ENCODE peak calls at places on chromosomes 4 and X, in eight cellular contexts. Z is neural crest cell, Y is tibial artery, S is cardiac muscle cell, J is Calu3, W is fibroblast of lung, E is esophagus muscularis mucosa, Q is fibroblast of the aortic adventitia. G is an unnamed sample.

GRCh38 chrX:120021927-120022326 is 55.6 kb downstream of the RHOXF2B start:
- DNase-seq in Z (no peak), Y (no peak), S (no peak), J (no peak), W (no peak), E (no peak), Q (no peak), G (no peak)

GRCh38 chr4:150006197-150006596 is 72.0 kb upstream of the DCLK2 start:
- DNase-seq in Z (no peak), Y (no peak), S (peak), J (no peak), W (peak), E (no peak), Q (peak), G (no peak)

GRCh38 chrX:11758400-11759171 is 549 bp downstream of the MSL3 start:
- DNase-seq in Z (peak), Y (peak), S (peak), J (peak), W (peak), E (peak), Q (peak), G (peak)

GRCh38 chr4:14529653-14530052 is 472.6 kb upstream of the CPEB2 start:
- DNase-seq in Z (no peak), Y (no peak), S (peak), J (no peak), W (peak), E (no peak), Q (peak), G (no peak)

GRCh38 chr4:168832746-168833575 is 177.1 kb downstream of the CBR4 start:
- DNase-seq in Z (peak), Y (peak), S (no peak), J (peak), W (peak), E (no peak), Q (peak), G (peak)

GRCh38 chr4:40201898-40202297 is 5.1 kb downstream of the RHOH start:
- DNase-seq in Z (no peak), Y (no peak), S (no peak), J (no peak), W (no peak), E (no peak), Q (no peak), G (no peak)

GRCh38 chr4:158255727-158256324 is 45.5 kb downstream of the TMEM144 start:
- DNase-seq in Z (no peak), Y (no peak), S (peak), J (peak), W (peak), E (no peak), Q (peak), G (no peak)

GRCh38 chr4:45701616-45702015 is 422.2 kb downstream of the GABRG1 start:
- DNase-seq in Z (no peak), Y (no peak), S (no peak), J (no peak), W (no peak), E (no peak), Q (no peak), G (no peak)

GRCh38 chr4:37802068-37802666 is 24.3 kb upstream of the PGM2 start:
- DNase-seq in Z (peak), Y (peak), S (peak), J (peak), W (peak), E (no peak), Q (peak), G (no peak)

GRCh38 chr4:119490335-119490734 is 138.3 kb downstream of the PDE5A start:
- DNase-seq in Z (no peak), Y (no peak), S (peak), J (no peak), W (peak), E (no peak), Q (peak), G (no peak)

GRCh38 chr4:108168672-108169562 is at the start of gene LEF1:
- DNase-seq in Z (peak), Y (no peak), S (peak), J (no peak), W (peak), E (no peak), Q (peak), G (peak)

GRCh38 chr4:119550857-119551532 is 77.6 kb downstream of the PDE5A start:
- DNase-seq in Z (peak), Y (no peak), S (no peak), J (no peak), W (peak), E (no peak), Q (peak), G (no peak)

GRCh38 chr4:2891294-2891693 is 47.6 kb downstream of the ADD1 start:
- DNase-seq in Z (no peak), Y (no peak), S (peak), J (no peak), W (peak), E (no peak), Q (peak), G (no peak)

GRCh38 chr4:124060261-124060918 is 652.1 kb downstream of the ANKRD50 start:
- DNase-seq in Z (no peak), Y (peak), S (peak), J (no peak), W (peak), E (peak), Q (peak), G (no peak)

GRCh38 chr4:2798399-2799301 is 5.8 kb downstream of the SH3BP2 start:
- DNase-seq in Z (no peak), Y (peak), S (peak), J (no peak), W (no peak), E (no peak), Q (no peak), G (peak)

GRCh38 chrX:21840199-21840557 is 761 bp downstream of the MBTPS2 start:
- DNase-seq in Z (no peak), Y (no peak), S (peak), J (no peak), W (peak), E (no peak), Q (peak), G (no peak)

GRCh38 chrX:16155586-16155985 is 11.7 kb upstream of the MAGEB17 start:
- DNase-seq in Z (no peak), Y (no peak), S (no peak), J (no peak), W (no peak), E (no peak), Q (no peak), G (no peak)

GRCh38 chrX:15946783-15947550 is 92.4 kb upstream of the AP1S2 start:
- DNase-seq in Z (no peak), Y (no peak), S (peak), J (peak), W (peak), E (no peak), Q (peak), G (no peak)

GRCh38 chr4:126106658-126107057 is 791.9 kb downstream of the FAT4 start:
- DNase-seq in Z (no peak), Y (no peak), S (no peak), J (no peak), W (no peak), E (no peak), Q (no peak), G (no peak)

GRCh38 chr4:118743867-118744266 is 58.7 kb downstream of the METTL14 start:
- DNase-seq in Z (no peak), Y (no peak), S (no peak), J (no peak), W (peak), E (no peak), Q (no peak), G (no peak)

GRCh38 chr4:138438608-138439007 is 196.5 kb upstream of the SLC7A11 start:
- DNase-seq in Z (no peak), Y (no peak), S (no peak), J (no peak), W (peak), E (no peak), Q (peak), G (no peak)

GRCh38 chr4:124202106-124202505 is 510.4 kb downstream of the ANKRD50 start:
- DNase-seq in Z (no peak), Y (no peak), S (peak), J (no peak), W (peak), E (no peak), Q (peak), G (no peak)

GRCh38 chrX:148562846-148563245 is 62.4 kb downstream of the AFF2 start:
- DNase-seq in Z (no peak), Y (no peak), S (no peak), J (no peak), W (no peak), E (no peak), Q (no peak), G (no peak)

GRCh38 chr4:10053635-10054453 is 32.5 kb upstream of the SLC2A9 start:
- DNase-seq in Z (no peak), Y (no peak), S (no peak), J (no peak), W (no peak), E (peak), Q (no peak), G (no peak)

GRCh38 chr4:52984469-52984868 is 122.4 kb downstream of the RASL11B start:
- DNase-seq in Z (no peak), Y (no peak), S (no peak), J (no peak), W (peak), E (no peak), Q (peak), G (no peak)

GRCh38 chrX:39470588-39471155 is 627.1 kb downstream of the BCOR start:
- DNase-seq in Z (no peak), Y (no peak), S (peak), J (no peak), W (peak), E (no peak), Q (peak), G (no peak)

GRCh38 chr4:151417164-151417571 is 8.2 kb downstream of the FHIP1A start:
- DNase-seq in Z (no peak), Y (no peak), S (no peak), J (no peak), W (no peak), E (no peak), Q (peak), G (no peak)
- TF ChIP-seq CTCF in Z (no peak), Y (no peak), S (no peak), J (no peak), W (no peak), E (no peak), Q (no peak), G (no peak)

GRCh38 chr4:94544811-94545210 is 93.1 kb downstream of the PDLIM5 start:
- DNase-seq in Z (no peak), Y (no peak), S (no peak), J (no peak), W (no peak), E (no peak), Q (no peak), G (no peak)
- TF ChIP-seq CTCF in Z (no peak), Y (no peak), S (no peak), J (no peak), W (no peak), E (no peak), Q (no peak), G (no peak)

GRCh38 chrX:109890910-109891502 is 111.9 kb upstream of the TMEM164 start:
- DNase-seq in Z (peak), Y (peak), S (peak), J (peak), W (peak), E (no peak), Q (peak), G (peak)
- TF ChIP-seq CTCF in Z (peak), Y (peak), S (peak), J (peak), W (peak), E (peak), Q (peak), G (peak)

GRCh38 chr4:183723561-183724228 is 64.6 kb downstream of the TRAPPC11 start:
- DNase-seq in Z (no peak), Y (no peak), S (no peak), J (no peak), W (no peak), E (peak), Q (no peak), G (no peak)

GRCh38 chr4:183722738-183723560 is 63.9 kb downstream of the TRAPPC11 start:
- DNase-seq in Z (peak), Y (no peak), S (peak), J (peak), W (peak), E (peak), Q (peak), G (peak)

GRCh38 chr4:183716302-183716701 is 57.2 kb downstream of the TRAPPC11 start:
- DNase-seq in Z (no peak), Y (no peak), S (no peak), J (no peak), W (no peak), E (no peak), Q (no peak), G (no peak)

GRCh38 chr4:183718876-183719275 is 59.8 kb downstream of the TRAPPC11 start:
- DNase-seq in Z (no peak), Y (no peak), S (no peak), J (no peak), W (no peak), E (no peak), Q (no peak), G (no peak)

GRCh38 chr4:183721207-183722081 is 62.4 kb downstream of the TRAPPC11 start:
- DNase-seq in Z (no peak), Y (no peak), S (peak), J (peak), W (peak), E (peak), Q (peak), G (peak)
- TF ChIP-seq CTCF in Z (peak), Y (no peak), S (peak), J (peak), W (peak), E (peak), Q (peak), G (peak)

GRCh38 chr4:18034099-18034498 is 12.5 kb upstream of the LCORL start:
- DNase-seq in Z (no peak), Y (no peak), S (peak), J (no peak), W (no peak), E (no peak), Q (peak), G (no peak)
- TF ChIP-seq CTCF in Z (no peak), Y (no peak), S (no peak), J (no peak), W (no peak), E (no peak), Q (no peak), G (no peak)

GRCh38 chrX:114959729-114960128 is 57.7 kb downstream of the IL13RA2 start:
- DNase-seq in Z (no peak), Y (no peak), S (peak), J (no peak), W (peak), E (no peak), Q (peak), G (no peak)
- TF ChIP-seq CTCF in Z (peak), Y (peak), S (peak), J (no peak), W (peak), E (peak), Q (peak), G (no peak)

DNA sequence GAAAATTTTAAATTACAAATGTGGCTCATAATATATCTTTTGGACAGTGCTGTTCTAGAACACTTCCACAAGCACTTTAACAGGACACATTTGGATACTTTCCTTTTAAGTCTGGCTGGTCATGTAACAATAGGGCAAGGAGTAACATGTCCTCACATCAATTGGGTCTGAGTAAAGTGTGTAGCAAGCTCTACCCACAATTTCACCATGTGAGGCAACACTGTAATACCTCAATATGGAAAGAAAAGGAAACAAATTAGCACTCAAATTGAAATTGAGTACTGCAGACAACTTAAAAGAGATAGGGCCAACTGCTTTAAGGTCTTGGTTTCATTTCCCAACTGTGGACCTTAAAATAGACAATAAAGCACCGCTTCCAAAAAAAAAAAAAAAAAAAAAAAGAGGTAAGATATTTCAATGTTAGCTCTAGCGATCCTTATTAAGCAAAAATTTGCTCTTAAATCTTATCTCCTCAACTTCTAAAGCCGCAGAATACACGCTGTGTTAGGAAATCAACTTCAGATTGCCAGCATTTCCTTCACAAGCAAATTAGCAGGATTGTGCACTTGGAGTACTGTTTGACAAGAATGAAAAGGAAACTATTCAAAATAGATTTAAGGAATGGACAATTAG is 1.7 kb downstream of the CASK start:
- DNase-seq in Z (no peak), Y (no peak), S (peak), J (no peak), W (peak), E (no peak), Q (peak), G (peak)
- TF ChIP-seq CTCF in Z (no peak), Y (no peak), S (no peak), J (no peak), W (no peak), E (no peak), Q (no peak), G (no peak)

GRCh38 chrX:12946838-12947544 is 27.9 kb upstream of the TMSB4X start:
- DNase-seq in Z (peak), Y (peak), S (peak), J (peak), W (peak), E (no peak), Q (peak), G (peak)
- TF ChIP-seq CTCF in Z (peak), Y (peak), S (peak), J (peak), W (peak), E (peak), Q (peak), G (peak)

G was measured in GM10248.